ENCODE peak calls at places on chromosomes 12 and 14, in seven cellular contexts. One of them, this sample, is unnamed.

GRCh38 chr12:48815281-48816110 is 2.8 kb upstream of the CACNB3 start:
- DNase-seq in adipocyte: peak; percentile 93
- DNase-seq in H1: peak; percentile 87
- DNase-seq in IMR-90: peak; percentile 78
- DNase-seq in neuronal stem cell: peak; percentile 68
- DNase-seq in endothelial cell of umbilical vein: peak; percentile 78
- DNase-seq in fibroblast of lung: peak; percentile 87
- DNase-seq in this sample: peak; percentile 74

GRCh38 chr14:33432407-33433023 is 493.8 kb downstream of the NPAS3 start:
- DNase-seq in adipocyte: peak; percentile 38
- DNase-seq in H1: no peak
- DNase-seq in IMR-90: peak; percentile 18
- DNase-seq in neuronal stem cell: no peak
- DNase-seq in endothelial cell of umbilical vein: peak; percentile 43
- DNase-seq in fibroblast of lung: peak; percentile 63
- DNase-seq in this sample: peak; percentile 54

GRCh38 chr12:104243551-104243950 is 28.0 kb downstream of the TXNRD1 start:
- DNase-seq in adipocyte: no peak
- DNase-seq in H1: no peak
- DNase-seq in IMR-90: no peak
- DNase-seq in neuronal stem cell: no peak
- DNase-seq in endothelial cell of umbilical vein: no peak
- DNase-seq in fibroblast of lung: no peak
- DNase-seq in this sample: no peak

GRCh38 chr12:50195832-50196231 is 28.7 kb upstream of the CERS5 start:
- DNase-seq in adipocyte: no peak
- DNase-seq in H1: no peak
- DNase-seq in IMR-90: no peak
- DNase-seq in neuronal stem cell: no peak
- DNase-seq in endothelial cell of umbilical vein: no peak
- DNase-seq in fibroblast of lung: no peak
- DNase-seq in this sample: no peak

GRCh38 chr12:132445884-132446471 is 44.0 kb upstream of the FBRSL1 start:
- DNase-seq in adipocyte: no peak
- DNase-seq in H1: peak; percentile 77
- DNase-seq in IMR-90: peak; percentile 70
- DNase-seq in neuronal stem cell: peak; percentile 79
- DNase-seq in endothelial cell of umbilical vein: peak; percentile 57
- DNase-seq in fibroblast of lung: peak; percentile 82
- DNase-seq in this sample: peak; percentile 34

GRCh38 chr14:75340921-75341320 is 62.3 kb downstream of the FOS start:
- DNase-seq in adipocyte: no peak
- DNase-seq in H1: no peak
- DNase-seq in IMR-90: no peak
- DNase-seq in neuronal stem cell: no peak
- DNase-seq in endothelial cell of umbilical vein: peak; percentile 8
- DNase-seq in fibroblast of lung: peak; percentile 46
- DNase-seq in this sample: no peak

GRCh38 chr12:67714648-67715047 is 66.1 kb downstream of the DYRK2 start:
- DNase-seq in adipocyte: no peak
- DNase-seq in H1: no peak
- DNase-seq in IMR-90: peak; percentile 40
- DNase-seq in neuronal stem cell: no peak
- DNase-seq in endothelial cell of umbilical vein: no peak
- DNase-seq in fibroblast of lung: no peak
- DNase-seq in this sample: no peak

GRCh38 chr12:113154351-113154973 is 4.9 kb downstream of the CFAP73 start:
- DNase-seq in adipocyte: peak; percentile 19
- DNase-seq in H1: peak; percentile 85
- DNase-seq in IMR-90: peak; percentile 28
- DNase-seq in neuronal stem cell: no peak
- DNase-seq in endothelial cell of umbilical vein: peak; percentile 22
- DNase-seq in fibroblast of lung: peak; percentile 14
- DNase-seq in this sample: no peak

GRCh38 chr12:24066865-24067264 is 117.4 kb upstream of the SOX5 start:
- DNase-seq in adipocyte: no peak
- DNase-seq in H1: no peak
- DNase-seq in IMR-90: peak; percentile 77
- DNase-seq in neuronal stem cell: no peak
- DNase-seq in endothelial cell of umbilical vein: peak; percentile 66
- DNase-seq in fibroblast of lung: peak; percentile 91
- DNase-seq in this sample: no peak

GRCh38 chr14:72682188-72682587 is 211.7 kb downstream of the DPF3 start:
- DNase-seq in adipocyte: peak; percentile 96
- DNase-seq in H1: no peak
- DNase-seq in IMR-90: peak; percentile 36
- DNase-seq in neuronal stem cell: no peak
- DNase-seq in endothelial cell of umbilical vein: no peak
- DNase-seq in fibroblast of lung: peak; percentile 47
- DNase-seq in this sample: peak; percentile 57

GRCh38 chr12:45914090-45914489 is 76.3 kb downstream of the SCAF11 start:
- DNase-seq in adipocyte: peak; percentile 65
- DNase-seq in H1: no peak
- DNase-seq in IMR-90: peak; percentile 91
- DNase-seq in neuronal stem cell: no peak
- DNase-seq in endothelial cell of umbilical vein: no peak
- DNase-seq in fibroblast of lung: peak; percentile 59
- DNase-seq in this sample: no peak

GRCh38 chr14:69685217-69685616 is 73.8 kb downstream of the SUSD6 start:
- DNase-seq in adipocyte: no peak
- DNase-seq in H1: no peak
- DNase-seq in IMR-90: peak; percentile 84
- DNase-seq in neuronal stem cell: no peak
- DNase-seq in endothelial cell of umbilical vein: peak; percentile 49
- DNase-seq in fibroblast of lung: no peak
- DNase-seq in this sample: peak; percentile 14

GRCh38 chr12:79274571-79275064 is 410.0 kb downstream of the SYT1 start:
- DNase-seq in adipocyte: no peak
- DNase-seq in H1: peak; percentile 45
- DNase-seq in IMR-90: no peak
- DNase-seq in neuronal stem cell: no peak
- DNase-seq in endothelial cell of umbilical vein: no peak
- DNase-seq in fibroblast of lung: no peak
- DNase-seq in this sample: no peak

GRCh38 chr12:95115641-95116040 is 42.2 kb upstream of the NR2C1 start:
- DNase-seq in adipocyte: no peak
- DNase-seq in H1: no peak
- DNase-seq in IMR-90: no peak
- DNase-seq in neuronal stem cell: no peak
- DNase-seq in endothelial cell of umbilical vein: no peak
- DNase-seq in fibroblast of lung: peak; percentile 11
- DNase-seq in this sample: no peak

GRCh38 chr14:37413504-37414003 is 181.5 kb downstream of the FOXA1 start:
- DNase-seq in adipocyte: no peak
- DNase-seq in H1: no peak
- DNase-seq in IMR-90: no peak
- DNase-seq in neuronal stem cell: no peak
- DNase-seq in endothelial cell of umbilical vein: no peak
- DNase-seq in fibroblast of lung: no peak
- DNase-seq in this sample: no peak

GRCh38 chr12:38931461-38931860 is 26.1 kb upstream of the CPNE8 start:
- DNase-seq in adipocyte: no peak
- DNase-seq in H1: no peak
- DNase-seq in IMR-90: no peak
- DNase-seq in neuronal stem cell: no peak
- DNase-seq in endothelial cell of umbilical vein: no peak
- DNase-seq in fibroblast of lung: no peak
- DNase-seq in this sample: no peak

GRCh38 chr12:116727261-116727660 is 10.6 kb downstream of the SPRING1 start:
- DNase-seq in adipocyte: no peak
- DNase-seq in H1: no peak
- DNase-seq in IMR-90: no peak
- DNase-seq in neuronal stem cell: no peak
- DNase-seq in endothelial cell of umbilical vein: no peak
- DNase-seq in fibroblast of lung: no peak
- DNase-seq in this sample: no peak

GRCh38 chr12:116727902-116728301 is 10.0 kb downstream of the SPRING1 start:
- DNase-seq in adipocyte: no peak
- DNase-seq in H1: no peak
- DNase-seq in IMR-90: no peak
- DNase-seq in neuronal stem cell: no peak
- DNase-seq in endothelial cell of umbilical vein: no peak
- DNase-seq in fibroblast of lung: no peak
- DNase-seq in this sample: peak; percentile 85

GRCh38 chr12:116722245-116722644 is 15.6 kb downstream of the SPRING1 start:
- DNase-seq in adipocyte: no peak
- DNase-seq in H1: no peak
- DNase-seq in IMR-90: no peak
- DNase-seq in neuronal stem cell: no peak
- DNase-seq in endothelial cell of umbilical vein: no peak
- DNase-seq in fibroblast of lung: no peak
- DNase-seq in this sample: no peak

GRCh38 chr12:116731801-116732200 is 6.1 kb downstream of the SPRING1 start:
- DNase-seq in adipocyte: no peak
- DNase-seq in H1: no peak
- DNase-seq in IMR-90: no peak
- DNase-seq in neuronal stem cell: no peak
- DNase-seq in endothelial cell of umbilical vein: no peak
- DNase-seq in fibroblast of lung: no peak
- DNase-seq in this sample: no peak

DNA sequence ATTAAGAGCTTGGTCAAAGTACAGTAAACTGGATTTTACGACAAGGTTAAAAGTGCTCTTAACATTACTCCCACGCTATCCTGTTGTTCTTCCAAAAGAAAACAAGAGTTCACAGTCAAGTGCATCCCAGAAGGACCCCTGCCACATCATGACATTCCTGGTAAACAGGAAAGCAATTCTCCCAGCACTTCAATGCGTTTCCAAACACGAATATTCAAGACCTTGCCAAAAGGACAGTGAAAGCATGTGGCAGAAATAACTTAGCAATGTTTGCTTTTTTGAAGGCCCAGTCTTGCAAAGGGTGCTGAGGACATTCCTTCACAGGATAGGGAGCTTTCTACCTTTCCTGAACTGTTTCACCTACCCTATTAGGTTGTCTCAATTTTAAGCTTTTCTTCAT is 11.1 kb downstream of the SPRING1 start:
- DNase-seq in adipocyte: no peak
- DNase-seq in H1: no peak
- DNase-seq in IMR-90: no peak
- DNase-seq in neuronal stem cell: no peak
- DNase-seq in endothelial cell of umbilical vein: peak; percentile 84
- DNase-seq in fibroblast of lung: no peak
- DNase-seq in this sample: no peak
- H3K9ac ChIP-seq in adipocyte: no peak overlapping the region
- H3K9ac ChIP-seq in H1: no peak overlapping the region
- H3K9ac ChIP-seq in IMR-90: no peak overlapping the region
- H3K9ac ChIP-seq in neuronal stem cell: no peak overlapping the region
- H3K9ac ChIP-seq in endothelial cell of umbilical vein: no peak overlapping the region
- H3K9ac ChIP-seq in fibroblast of lung: no peak overlapping the region
- H3K9ac ChIP-seq in this sample: no peak overlapping the region

DNA sequence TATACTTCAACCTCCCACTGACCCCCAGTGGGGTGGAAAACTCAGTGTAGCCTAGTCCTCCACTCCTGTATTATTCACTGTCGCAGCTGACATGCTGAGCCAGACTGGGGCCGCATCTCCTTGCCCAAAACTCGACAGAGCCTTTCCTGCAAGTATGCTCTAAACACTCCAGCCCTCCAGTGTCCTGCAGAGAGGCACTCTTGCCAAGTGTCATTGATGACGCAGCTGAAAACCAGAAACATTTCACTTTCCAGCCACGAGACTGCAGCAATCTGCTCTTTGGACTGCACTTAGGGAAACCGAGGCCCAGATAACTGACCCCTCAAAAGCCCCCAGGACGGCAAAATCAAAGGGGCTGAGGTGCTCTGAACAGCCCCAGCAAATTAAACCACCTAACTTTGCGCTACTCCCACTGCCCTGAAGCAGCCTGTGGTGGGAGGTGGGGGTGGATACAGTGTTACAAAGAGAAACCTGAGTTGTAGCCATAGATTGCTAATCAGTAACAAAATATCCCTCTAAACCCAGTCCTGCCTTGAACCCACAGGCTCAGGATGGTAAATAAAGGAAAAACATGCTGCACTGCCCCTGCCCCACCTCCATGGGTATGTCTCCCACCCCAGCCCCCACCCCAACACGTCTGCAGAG is 2.6 kb downstream of the CCDC85C start:
- DNase-seq in adipocyte: peak; percentile 36
- DNase-seq in H1: no peak
- DNase-seq in IMR-90: peak; percentile 65
- DNase-seq in neuronal stem cell: no peak
- DNase-seq in endothelial cell of umbilical vein: no peak
- DNase-seq in fibroblast of lung: no peak
- DNase-seq in this sample: no peak
- H3K4me3 ChIP-seq in adipocyte: no peak overlapping the region
- H3K4me3 ChIP-seq in H1: peak overlapping the region; percentile 11
- H3K4me3 ChIP-seq in IMR-90: peak overlapping the region; percentile 69
- H3K4me3 ChIP-seq in neuronal stem cell: peak overlapping the region; percentile 75
- H3K4me3 ChIP-seq in endothelial cell of umbilical vein: no peak overlapping the region
- H3K4me3 ChIP-seq in fibroblast of lung: peak overlapping the region; percentile 54
- H3K4me3 ChIP-seq in this sample: no peak overlapping the region

GRCh38 chr12:96719671-96720362 is 187.2 kb upstream of the NEDD1 start:
- DNase-seq in adipocyte: peak; percentile 48
- DNase-seq in H1: no peak
- DNase-seq in IMR-90: peak; percentile 40
- DNase-seq in neuronal stem cell: no peak
- DNase-seq in endothelial cell of umbilical vein: peak; percentile 63
- DNase-seq in fibroblast of lung: peak; percentile 67
- DNase-seq in this sample: peak; percentile 7
- H3K9ac ChIP-seq in adipocyte: peak overlapping the region; percentile 76
- H3K9ac ChIP-seq in H1: no peak overlapping the region
- H3K9ac ChIP-seq in IMR-90: no peak overlapping the region
- H3K9ac ChIP-seq in neuronal stem cell: no peak overlapping the region
- H3K9ac ChIP-seq in endothelial cell of umbilical vein: peak overlapping the region; percentile 5
- H3K9ac ChIP-seq in fibroblast of lung: peak overlapping the region; percentile 40
- H3K9ac ChIP-seq in this sample: no peak overlapping the region

GRCh38 chr12:130342842-130343241 is 5.2 kb downstream of the PIWIL1 start:
- DNase-seq in adipocyte: no peak
- DNase-seq in H1: no peak
- DNase-seq in IMR-90: no peak
- DNase-seq in neuronal stem cell: no peak
- DNase-seq in endothelial cell of umbilical vein: no peak
- DNase-seq in fibroblast of lung: no peak
- DNase-seq in this sample: no peak

GRCh38 chr12:130345292-130345691 is 7.6 kb downstream of the PIWIL1 start:
- DNase-seq in adipocyte: no peak
- DNase-seq in H1: no peak
- DNase-seq in IMR-90: no peak
- DNase-seq in neuronal stem cell: no peak
- DNase-seq in endothelial cell of umbilical vein: no peak
- DNase-seq in fibroblast of lung: no peak
- DNase-seq in this sample: no peak

GRCh38 chr12:130344529-130344928 is 6.8 kb downstream of the PIWIL1 start:
- DNase-seq in adipocyte: no peak
- DNase-seq in H1: no peak
- DNase-seq in IMR-90: no peak
- DNase-seq in neuronal stem cell: no peak
- DNase-seq in endothelial cell of umbilical vein: no peak
- DNase-seq in fibroblast of lung: no peak
- DNase-seq in this sample: no peak

GRCh38 chr12:130339946-130340345 is 2.3 kb downstream of the PIWIL1 start:
- DNase-seq in adipocyte: no peak
- DNase-seq in H1: no peak
- DNase-seq in IMR-90: no peak
- DNase-seq in neuronal stem cell: no peak
- DNase-seq in endothelial cell of umbilical vein: no peak
- DNase-seq in fibroblast of lung: no peak
- DNase-seq in this sample: no peak

DNA sequence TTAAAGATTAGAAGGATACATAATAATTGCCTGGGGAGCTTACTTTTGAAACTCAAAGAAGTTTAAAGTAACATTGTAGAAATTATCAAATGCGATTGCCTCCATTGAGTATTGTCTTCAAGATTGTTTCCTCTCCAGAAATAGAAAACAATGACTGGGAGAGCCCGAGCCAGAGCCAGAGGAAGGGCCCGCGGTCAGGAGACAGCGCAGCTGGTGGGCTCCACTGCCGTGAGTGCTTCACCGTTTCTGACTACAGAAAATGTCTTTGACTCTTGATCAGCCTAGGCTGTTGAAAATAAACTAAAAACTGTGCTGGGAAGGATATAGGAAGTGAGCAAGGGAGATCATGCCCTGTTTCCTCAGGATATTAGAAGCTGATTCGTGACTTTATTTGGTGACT is 4.8 kb downstream of the PIWIL1 start:
- DNase-seq in adipocyte: no peak
- DNase-seq in H1: no peak
- DNase-seq in IMR-90: no peak
- DNase-seq in neuronal stem cell: no peak
- DNase-seq in endothelial cell of umbilical vein: no peak
- DNase-seq in fibroblast of lung: no peak
- DNase-seq in this sample: no peak
- H3K4me3 ChIP-seq in adipocyte: no peak overlapping the region
- H3K4me3 ChIP-seq in H1: no peak overlapping the region
- H3K4me3 ChIP-seq in IMR-90: no peak overlapping the region
- H3K4me3 ChIP-seq in neuronal stem cell: no peak overlapping the region
- H3K4me3 ChIP-seq in endothelial cell of umbilical vein: no peak overlapping the region
- H3K4me3 ChIP-seq in fibroblast of lung: no peak overlapping the region
- H3K4me3 ChIP-seq in this sample: no peak overlapping the region

This sample was measured in trophoblast cell.